ENCODE peak calls at places on chromosome 1, in seven cellular contexts. One of them, this sample, is unnamed.

GRCh38 chr1:161182214-161182613 is 4.9 kb upstream of the B4GALT3 start:
- DNase-seq in cardiac fibroblast: no peak
- DNase-seq in RWPE1: peak
- DNase-seq in type B pancreatic cell: no peak
- DNase-seq in astrocyte of the spinal cord: peak
- DNase-seq in omental fat pad: no peak
- DNase-seq in nephron progenitor cell: no peak
- DNase-seq in this sample: peak

GRCh38 chr1:109385417-109385816 is 12.3 kb downstream of the SORT1 start:
- DNase-seq in RWPE1: no peak
- DNase-seq in nephron progenitor cell: no peak
- DNase-seq in astrocyte of the spinal cord: no peak
- DNase-seq in omental fat pad: no peak
- DNase-seq in cardiac fibroblast: peak
- DNase-seq in type B pancreatic cell: no peak
- DNase-seq in this sample: peak

GRCh38 chr1:39926820-39927219 is 25.1 kb upstream of the MYCL start:
- DNase-seq in omental fat pad: no peak
- DNase-seq in nephron progenitor cell: no peak
- DNase-seq in type B pancreatic cell: no peak
- DNase-seq in astrocyte of the spinal cord: no peak
- DNase-seq in RWPE1: no peak
- DNase-seq in cardiac fibroblast: no peak
- DNase-seq in this sample: peak

GRCh38 chr1:54588377-54588776 is 34.9 kb downstream of the FAM151A start:
- DNase-seq in type B pancreatic cell: no peak
- DNase-seq in RWPE1: no peak
- DNase-seq in omental fat pad: no peak
- DNase-seq in cardiac fibroblast: no peak
- DNase-seq in nephron progenitor cell: no peak
- DNase-seq in astrocyte of the spinal cord: no peak
- DNase-seq in this sample: no peak

GRCh38 chr1:169733924-169734323 is at the start of gene SELE:
- DNase-seq in type B pancreatic cell: no peak
- DNase-seq in RWPE1: no peak
- DNase-seq in astrocyte of the spinal cord: no peak
- DNase-seq in cardiac fibroblast: no peak
- DNase-seq in omental fat pad: no peak
- DNase-seq in nephron progenitor cell: no peak
- DNase-seq in this sample: no peak

GRCh38 chr1:58583496-58583895 is 6.4 kb upstream of the TACSTD2 start:
- DNase-seq in cardiac fibroblast: peak
- DNase-seq in nephron progenitor cell: no peak
- DNase-seq in astrocyte of the spinal cord: no peak
- DNase-seq in type B pancreatic cell: no peak
- DNase-seq in RWPE1: no peak
- DNase-seq in omental fat pad: no peak
- DNase-seq in this sample: peak

GRCh38 chr1:209577346-209577745 is 6.2 kb upstream of the CAMK1G start:
- DNase-seq in type B pancreatic cell: no peak
- DNase-seq in cardiac fibroblast: no peak
- DNase-seq in astrocyte of the spinal cord: no peak
- DNase-seq in nephron progenitor cell: no peak
- DNase-seq in omental fat pad: no peak
- DNase-seq in RWPE1: no peak
- DNase-seq in this sample: no peak

GRCh38 chr1:40750326-40750975 is 33.1 kb upstream of the KCNQ4 start:
- DNase-seq in RWPE1: no peak
- DNase-seq in type B pancreatic cell: no peak
- DNase-seq in nephron progenitor cell: no peak
- DNase-seq in cardiac fibroblast: no peak
- DNase-seq in astrocyte of the spinal cord: no peak
- DNase-seq in omental fat pad: no peak
- DNase-seq in this sample: no peak

GRCh38 chr1:151721788-151722510 is 627 bp downstream of the RIIAD1 start:
- DNase-seq in nephron progenitor cell: no peak
- DNase-seq in omental fat pad: no peak
- DNase-seq in astrocyte of the spinal cord: no peak
- DNase-seq in type B pancreatic cell: no peak
- DNase-seq in cardiac fibroblast: no peak
- DNase-seq in RWPE1: no peak
- DNase-seq in this sample: no peak

GRCh38 chr1:2611034-2611501 is 21.7 kb downstream of the MMEL1 start:
- DNase-seq in RWPE1: peak
- DNase-seq in astrocyte of the spinal cord: peak
- DNase-seq in type B pancreatic cell: no peak
- DNase-seq in omental fat pad: no peak
- DNase-seq in cardiac fibroblast: peak
- DNase-seq in nephron progenitor cell: peak
- DNase-seq in this sample: peak

GRCh38 chr1:221680085-221680484 is 61.8 kb downstream of the DUSP10 start:
- DNase-seq in omental fat pad: no peak
- DNase-seq in type B pancreatic cell: no peak
- DNase-seq in astrocyte of the spinal cord: no peak
- DNase-seq in cardiac fibroblast: no peak
- DNase-seq in RWPE1: no peak
- DNase-seq in nephron progenitor cell: no peak
- DNase-seq in this sample: no peak
- TF ChIP-seq CTCF in omental fat pad: no peak
- TF ChIP-seq CTCF in type B pancreatic cell: no peak
- TF ChIP-seq CTCF in astrocyte of the spinal cord: no peak
- TF ChIP-seq CTCF in cardiac fibroblast: no peak
- TF ChIP-seq CTCF in RWPE1: no peak
- TF ChIP-seq CTCF in nephron progenitor cell: no peak
- TF ChIP-seq CTCF in this sample: no peak

GRCh38 chr1:21900766-21901472 is 36.2 kb downstream of the HSPG2 start:
- DNase-seq in cardiac fibroblast: no peak
- DNase-seq in nephron progenitor cell: no peak
- DNase-seq in astrocyte of the spinal cord: no peak
- DNase-seq in RWPE1: no peak
- DNase-seq in omental fat pad: no peak
- DNase-seq in type B pancreatic cell: no peak
- DNase-seq in this sample: no peak

GRCh38 chr1:21902378-21903012 is 34.6 kb downstream of the HSPG2 start:
- DNase-seq in type B pancreatic cell: no peak
- DNase-seq in nephron progenitor cell: peak
- DNase-seq in omental fat pad: no peak
- DNase-seq in astrocyte of the spinal cord: no peak
- DNase-seq in RWPE1: no peak
- DNase-seq in cardiac fibroblast: no peak
- DNase-seq in this sample: no peak

GRCh38 chr1:21901986-21902377 is 35.1 kb downstream of the HSPG2 start:
- DNase-seq in RWPE1: no peak
- DNase-seq in astrocyte of the spinal cord: no peak
- DNase-seq in nephron progenitor cell: no peak
- DNase-seq in cardiac fibroblast: no peak
- DNase-seq in type B pancreatic cell: no peak
- DNase-seq in omental fat pad: no peak
- DNase-seq in this sample: no peak

GRCh38 chr1:21899972-21900371 is 37.1 kb downstream of the HSPG2 start:
- DNase-seq in omental fat pad: no peak
- DNase-seq in type B pancreatic cell: no peak
- DNase-seq in nephron progenitor cell: peak
- DNase-seq in RWPE1: no peak
- DNase-seq in cardiac fibroblast: peak
- DNase-seq in astrocyte of the spinal cord: no peak
- DNase-seq in this sample: no peak

GRCh38 chr1:21901473-21901847 is 35.6 kb downstream of the HSPG2 start:
- DNase-seq in nephron progenitor cell: no peak
- DNase-seq in RWPE1: no peak
- DNase-seq in omental fat pad: no peak
- DNase-seq in cardiac fibroblast: peak
- DNase-seq in astrocyte of the spinal cord: no peak
- DNase-seq in type B pancreatic cell: no peak
- DNase-seq in this sample: no peak
- TF ChIP-seq CTCF in nephron progenitor cell: no peak
- TF ChIP-seq CTCF in RWPE1: no peak
- TF ChIP-seq CTCF in omental fat pad: no peak
- TF ChIP-seq CTCF in cardiac fibroblast: peak
- TF ChIP-seq CTCF in astrocyte of the spinal cord: no peak
- TF ChIP-seq CTCF in type B pancreatic cell: no peak
- TF ChIP-seq CTCF in this sample: no peak

GRCh38 chr1:108097057-108097456 is 103.1 kb downstream of the SLC25A24 start:
- DNase-seq in type B pancreatic cell: no peak
- DNase-seq in omental fat pad: no peak
- DNase-seq in nephron progenitor cell: no peak
- DNase-seq in RWPE1: no peak
- DNase-seq in astrocyte of the spinal cord: no peak
- DNase-seq in cardiac fibroblast: no peak
- DNase-seq in this sample: no peak

GRCh38 chr1:108096089-108096488 is 104.1 kb downstream of the SLC25A24 start:
- DNase-seq in nephron progenitor cell: no peak
- DNase-seq in astrocyte of the spinal cord: no peak
- DNase-seq in omental fat pad: no peak
- DNase-seq in type B pancreatic cell: no peak
- DNase-seq in cardiac fibroblast: no peak
- DNase-seq in RWPE1: no peak
- DNase-seq in this sample: no peak

GRCh38 chr1:108100148-108100547 is 100.0 kb downstream of the SLC25A24 start:
- DNase-seq in type B pancreatic cell: no peak
- DNase-seq in RWPE1: no peak
- DNase-seq in astrocyte of the spinal cord: no peak
- DNase-seq in cardiac fibroblast: no peak
- DNase-seq in omental fat pad: no peak
- DNase-seq in nephron progenitor cell: no peak
- DNase-seq in this sample: no peak
- TF ChIP-seq CTCF in type B pancreatic cell: no peak
- TF ChIP-seq CTCF in RWPE1: no peak
- TF ChIP-seq CTCF in astrocyte of the spinal cord: no peak
- TF ChIP-seq CTCF in cardiac fibroblast: no peak
- TF ChIP-seq CTCF in omental fat pad: no peak
- TF ChIP-seq CTCF in nephron progenitor cell: no peak
- TF ChIP-seq CTCF in this sample: no peak

GRCh38 chr1:180633092-180634045 is 1.5 kb downstream of the XPR1 start:
- DNase-seq in nephron progenitor cell: no peak
- DNase-seq in RWPE1: peak
- DNase-seq in omental fat pad: no peak
- DNase-seq in astrocyte of the spinal cord: peak
- DNase-seq in cardiac fibroblast: peak
- DNase-seq in type B pancreatic cell: no peak
- DNase-seq in this sample: peak

GRCh38 chr1:180631197-180631765 is 541 bp upstream of the XPR1 start:
- DNase-seq in RWPE1: no peak
- DNase-seq in type B pancreatic cell: no peak
- DNase-seq in astrocyte of the spinal cord: no peak
- DNase-seq in cardiac fibroblast: no peak
- DNase-seq in nephron progenitor cell: no peak
- DNase-seq in omental fat pad: no peak
- DNase-seq in this sample: no peak

GRCh38 chr1:180631766-180632325 is at the start of gene XPR1:
- DNase-seq in type B pancreatic cell: peak
- DNase-seq in nephron progenitor cell: peak
- DNase-seq in astrocyte of the spinal cord: peak
- DNase-seq in RWPE1: peak
- DNase-seq in cardiac fibroblast: peak
- DNase-seq in omental fat pad: peak
- DNase-seq in this sample: peak

GRCh38 chr1:180630408-180631196 is 1.2 kb upstream of the XPR1 start:
- DNase-seq in RWPE1: no peak
- DNase-seq in type B pancreatic cell: no peak
- DNase-seq in astrocyte of the spinal cord: no peak
- DNase-seq in nephron progenitor cell: no peak
- DNase-seq in omental fat pad: no peak
- DNase-seq in cardiac fibroblast: no peak
- DNase-seq in this sample: no peak

DNA sequence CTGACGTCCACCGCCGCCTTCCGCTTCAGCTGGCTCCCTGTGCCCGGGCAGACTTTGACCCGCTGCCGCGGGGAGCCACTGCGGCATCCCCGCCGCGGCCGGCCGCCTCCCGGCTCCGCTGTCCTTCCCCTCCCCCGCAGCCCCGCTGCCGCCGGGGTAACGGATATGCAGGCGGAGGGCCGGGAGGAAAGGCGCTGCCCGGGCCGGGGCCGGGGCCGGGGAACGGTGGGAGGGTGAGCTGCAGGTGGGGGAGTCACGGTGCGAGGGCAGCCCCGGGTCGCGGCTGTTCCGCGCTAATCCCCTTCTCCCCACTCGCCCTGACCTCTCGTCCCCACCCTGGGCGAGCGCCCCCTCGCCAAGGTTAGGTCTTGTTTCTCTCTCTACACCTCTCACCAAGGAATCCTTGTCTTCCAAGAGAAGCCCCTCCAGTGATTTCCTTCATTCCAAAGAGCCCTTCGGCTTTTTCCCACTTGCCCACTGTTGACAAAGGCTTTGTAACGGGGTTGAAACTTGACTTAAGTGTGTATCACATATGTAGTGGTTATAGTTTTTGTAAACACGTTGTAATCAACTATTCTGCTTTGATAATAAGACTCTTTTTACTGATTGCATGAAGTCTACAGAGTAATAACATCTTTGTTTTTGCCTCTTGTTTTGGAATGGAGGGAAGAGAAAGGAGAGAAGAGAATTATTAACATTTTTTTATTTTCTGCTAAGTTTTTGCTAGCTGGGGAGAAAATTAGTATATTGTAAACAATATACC is 685 bp downstream of the XPR1 start:
- DNase-seq in omental fat pad: peak
- DNase-seq in cardiac fibroblast: peak
- DNase-seq in RWPE1: peak
- DNase-seq in type B pancreatic cell: peak
- DNase-seq in nephron progenitor cell: peak
- DNase-seq in astrocyte of the spinal cord: peak
- DNase-seq in this sample: peak
- TF ChIP-seq CTCF in omental fat pad: no peak
- TF ChIP-seq CTCF in cardiac fibroblast: peak
- TF ChIP-seq CTCF in RWPE1: no peak
- TF ChIP-seq CTCF in type B pancreatic cell: peak
- TF ChIP-seq CTCF in nephron progenitor cell: no peak
- TF ChIP-seq CTCF in astrocyte of the spinal cord: peak
- TF ChIP-seq CTCF in this sample: peak

GRCh38 chr1:222892137-222892763 is 77.4 kb downstream of the DISP1 start:
- DNase-seq in cardiac fibroblast: peak
- DNase-seq in RWPE1: no peak
- DNase-seq in astrocyte of the spinal cord: peak
- DNase-seq in type B pancreatic cell: no peak
- DNase-seq in nephron progenitor cell: no peak
- DNase-seq in omental fat pad: no peak
- DNase-seq in this sample: peak
- TF ChIP-seq CTCF in cardiac fibroblast: no peak
- TF ChIP-seq CTCF in RWPE1: no peak
- TF ChIP-seq CTCF in astrocyte of the spinal cord: no peak
- TF ChIP-seq CTCF in type B pancreatic cell: no peak
- TF ChIP-seq CTCF in nephron progenitor cell: no peak
- TF ChIP-seq CTCF in omental fat pad: no peak
- TF ChIP-seq CTCF in this sample: no peak

DNA sequence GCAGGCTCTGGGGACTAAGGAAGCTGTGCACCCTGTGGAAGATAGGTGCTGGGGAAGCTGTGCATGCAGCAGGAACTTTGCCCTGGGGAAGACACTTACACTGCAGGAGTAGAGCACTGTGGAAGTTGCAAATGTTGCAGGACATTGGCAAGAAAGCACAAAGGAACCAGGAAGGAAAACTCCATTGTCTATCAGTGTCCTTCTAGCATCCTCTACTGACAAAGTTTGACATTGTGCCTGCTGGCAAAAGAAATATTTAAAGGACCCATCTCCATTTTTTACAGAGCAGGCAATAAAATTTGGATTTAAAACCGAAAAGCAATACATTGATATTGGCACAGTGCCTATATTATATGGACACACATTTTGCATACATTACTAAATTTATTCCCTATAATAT is 394.1 kb downstream of the PBX1 start:
- DNase-seq in cardiac fibroblast: peak
- DNase-seq in astrocyte of the spinal cord: no peak
- DNase-seq in nephron progenitor cell: no peak
- DNase-seq in type B pancreatic cell: no peak
- DNase-seq in RWPE1: no peak
- DNase-seq in omental fat pad: no peak
- DNase-seq in this sample: no peak
- TF ChIP-seq CTCF in cardiac fibroblast: no peak
- TF ChIP-seq CTCF in astrocyte of the spinal cord: no peak
- TF ChIP-seq CTCF in nephron progenitor cell: no peak
- TF ChIP-seq CTCF in type B pancreatic cell: no peak
- TF ChIP-seq CTCF in RWPE1: no peak
- TF ChIP-seq CTCF in omental fat pad: no peak
- TF ChIP-seq CTCF in this sample: no peak